ENCODE peak calls at places on chromosomes 12 and 14, in five cellular contexts. One of them, this sample, is unnamed.
A peak's percentile ranks its signal among the peaks of the same experiment; 100 is the strongest.

GRCh38 chr14:89248430-89249295 is 168.4 kb downstream of the FOXN3 start:
- DNase-seq in DND-41: no peak
- DNase-seq in A549: no peak
- DNase-seq in lung: no peak
- DNase-seq in left ventricle myocardium inferior: no peak
- DNase-seq in this sample: no peak

GRCh38 chr14:77099425-77100167 is 1.5 kb downstream of the CIPC start:
- DNase-seq in DND-41: no peak
- DNase-seq in A549: no peak
- DNase-seq in lung: no peak
- DNase-seq in left ventricle myocardium inferior: no peak
- DNase-seq in this sample: no peak

GRCh38 chr12:28192145-28192544 is 1.9 kb downstream of the CCDC91 start:
- DNase-seq in DND-41: no peak
- DNase-seq in A549: no peak
- DNase-seq in lung: no peak
- DNase-seq in left ventricle myocardium inferior: no peak
- DNase-seq in this sample: no peak

GRCh38 chr14:53956427-53957201 is at the start of gene BMP4:
- DNase-seq in DND-41: no peak
- DNase-seq in A549: no peak
- DNase-seq in lung: peak; percentile 83
- DNase-seq in left ventricle myocardium inferior: peak; percentile 89
- DNase-seq in this sample: peak; percentile 59

GRCh38 chr12:52901715-52902541 is 2.9 kb downstream of the KRT8 start:
- DNase-seq in DND-41: no peak
- DNase-seq in A549: no peak
- DNase-seq in lung: no peak
- DNase-seq in left ventricle myocardium inferior: no peak
- DNase-seq in this sample: no peak

GRCh38 chr14:55893695-55894094 is 224.5 kb upstream of the PELI2 start:
- DNase-seq in DND-41: no peak
- DNase-seq in A549: no peak
- DNase-seq in lung: no peak
- DNase-seq in left ventricle myocardium inferior: no peak
- DNase-seq in this sample: no peak

GRCh38 chr12:114681149-114681849 is 2.7 kb downstream of the TBX3 start:
- DNase-seq in DND-41: no peak
- DNase-seq in A549: no peak
- DNase-seq in lung: no peak
- DNase-seq in left ventricle myocardium inferior: no peak
- DNase-seq in this sample: no peak

GRCh38 chr12:105741786-105742566 is 396.8 kb downstream of the NUAK1 start:
- DNase-seq in DND-41: no peak
- DNase-seq in A549: no peak
- DNase-seq in lung: no peak
- DNase-seq in left ventricle myocardium inferior: peak; percentile 16
- DNase-seq in this sample: no peak

GRCh38 chr12:46342562-46343033 is 30.0 kb downstream of the SLC38A2 start:
- DNase-seq in DND-41: peak; percentile 22
- DNase-seq in A549: no peak
- DNase-seq in lung: no peak
- DNase-seq in left ventricle myocardium inferior: no peak
- DNase-seq in this sample: peak; percentile 52

GRCh38 chr14:73460691-73461127 is 2.4 kb upstream of the NUMB start:
- DNase-seq in DND-41: no peak
- DNase-seq in A549: no peak
- DNase-seq in lung: peak; percentile 27
- DNase-seq in left ventricle myocardium inferior: no peak
- DNase-seq in this sample: no peak

GRCh38 chr14:25508845-25509244 is 458.9 kb upstream of the STXBP6 start:
- DNase-seq in DND-41: no peak
- DNase-seq in A549: no peak
- DNase-seq in lung: no peak
- DNase-seq in left ventricle myocardium inferior: no peak
- DNase-seq in this sample: no peak

GRCh38 chr12:16588812-16589211 is 17.1 kb downstream of the LMO3 start:
- DNase-seq in DND-41: no peak
- DNase-seq in A549: no peak
- DNase-seq in lung: no peak
- DNase-seq in left ventricle myocardium inferior: no peak
- DNase-seq in this sample: no peak

GRCh38 chr12:97026901-97027300 is 119.8 kb downstream of the NEDD1 start:
- DNase-seq in DND-41: no peak
- DNase-seq in A549: no peak
- DNase-seq in lung: no peak
- DNase-seq in left ventricle myocardium inferior: no peak
- DNase-seq in this sample: no peak

GRCh38 chr14:35121026-35121886 is 534 bp downstream of the PPP2R3C start:
- DNase-seq in DND-41: peak; percentile 37
- DNase-seq in A549: peak; percentile 93
- DNase-seq in lung: no peak
- DNase-seq in left ventricle myocardium inferior: peak; percentile 17
- DNase-seq in this sample: peak; percentile 17

GRCh38 chr14:42732005-42732404 is 1125.3 kb downstream of the LRFN5 start:
- DNase-seq in DND-41: no peak
- DNase-seq in A549: no peak
- DNase-seq in lung: no peak
- DNase-seq in left ventricle myocardium inferior: no peak
- DNase-seq in this sample: no peak
- H3K27ac ChIP-seq in DND-41: no peak overlapping the region
- H3K27ac ChIP-seq in A549: no peak overlapping the region
- H3K27ac ChIP-seq in lung: no peak overlapping the region
- H3K27ac ChIP-seq in left ventricle myocardium inferior: no peak overlapping the region
- H3K27ac ChIP-seq in this sample: no peak overlapping the region

GRCh38 chr14:105168979-105169507 is 467 bp upstream of the JAG2 start:
- DNase-seq in DND-41: no peak
- DNase-seq in A549: peak; percentile 67
- DNase-seq in lung: no peak
- DNase-seq in left ventricle myocardium inferior: no peak
- DNase-seq in this sample: peak; percentile 37

GRCh38 chr14:105171004-105171673 is 2.6 kb upstream of the JAG2 start:
- DNase-seq in DND-41: no peak
- DNase-seq in A549: no peak
- DNase-seq in lung: no peak
- DNase-seq in left ventricle myocardium inferior: no peak
- DNase-seq in this sample: peak; percentile 61

GRCh38 chr14:105168093-105168420 is 519 bp downstream of the JAG2 start:
- DNase-seq in DND-41: no peak
- DNase-seq in A549: no peak
- DNase-seq in lung: no peak
- DNase-seq in left ventricle myocardium inferior: no peak
- DNase-seq in this sample: no peak

GRCh38 chr14:105168496-105168978 is at the start of gene JAG2:
- DNase-seq in DND-41: no peak
- DNase-seq in A549: peak; percentile 69
- DNase-seq in lung: peak; percentile 55
- DNase-seq in left ventricle myocardium inferior: peak; percentile 67
- DNase-seq in this sample: peak; percentile 64

DNA sequence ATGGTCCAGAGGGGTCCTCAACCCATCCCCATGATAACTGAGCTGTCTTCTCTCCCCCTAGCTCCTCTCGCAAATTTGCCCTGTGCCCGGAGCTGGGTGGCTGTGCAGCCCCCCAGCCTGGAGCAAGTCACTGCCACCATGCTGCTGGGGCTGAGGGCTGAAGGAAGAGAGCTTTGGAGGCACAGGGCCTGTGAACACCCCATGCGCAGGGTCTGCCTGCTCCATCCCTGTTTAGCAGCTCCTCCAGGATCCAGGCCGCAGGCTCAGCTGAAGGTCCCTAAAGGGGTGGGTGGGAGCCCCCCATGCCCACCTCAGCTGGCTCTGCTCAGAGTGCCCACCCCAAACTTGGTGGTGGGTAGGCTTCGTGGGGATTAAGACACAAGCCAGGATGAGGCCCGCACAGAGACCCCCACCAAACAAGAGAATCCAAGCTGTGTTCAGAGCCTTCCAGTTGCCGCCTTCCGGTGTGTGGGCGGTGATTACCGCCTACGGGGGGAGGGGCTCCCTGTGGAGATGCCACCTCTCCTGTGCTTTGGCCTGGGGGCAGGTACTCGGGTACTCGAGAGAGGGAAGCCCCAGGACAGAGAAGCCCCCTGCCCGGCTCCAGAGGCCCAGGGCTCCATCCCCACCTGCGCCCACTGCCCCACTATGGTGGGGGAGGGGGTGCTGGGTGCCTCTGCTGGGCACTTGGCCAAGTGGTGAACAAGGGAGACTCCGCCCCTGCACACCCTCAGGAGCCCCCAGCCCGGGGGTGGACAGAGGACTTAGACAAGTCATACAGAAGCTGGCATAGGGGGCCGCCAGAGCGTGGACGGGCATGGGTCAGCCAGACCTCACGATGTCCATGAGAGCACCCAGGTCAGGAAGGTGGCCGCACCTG is 1.4 kb upstream of the JAG2 start:
- DNase-seq in DND-41: no peak
- DNase-seq in A549: no peak
- DNase-seq in lung: no peak
- DNase-seq in left ventricle myocardium inferior: no peak
- DNase-seq in this sample: no peak
- H3K4me1 ChIP-seq in DND-41: peaks cover 11% of the 10 kb centered on the region
- H3K4me1 ChIP-seq in A549: peaks cover 30% of the 10 kb centered on the region
- H3K4me1 ChIP-seq in lung: peaks cover 3% of the 10 kb centered on the region
- H3K4me1 ChIP-seq in left ventricle myocardium inferior: peaks cover 54% of the 10 kb centered on the region
- H3K4me1 ChIP-seq in this sample: peaks cover 13% of the 10 kb centered on the region

DNA sequence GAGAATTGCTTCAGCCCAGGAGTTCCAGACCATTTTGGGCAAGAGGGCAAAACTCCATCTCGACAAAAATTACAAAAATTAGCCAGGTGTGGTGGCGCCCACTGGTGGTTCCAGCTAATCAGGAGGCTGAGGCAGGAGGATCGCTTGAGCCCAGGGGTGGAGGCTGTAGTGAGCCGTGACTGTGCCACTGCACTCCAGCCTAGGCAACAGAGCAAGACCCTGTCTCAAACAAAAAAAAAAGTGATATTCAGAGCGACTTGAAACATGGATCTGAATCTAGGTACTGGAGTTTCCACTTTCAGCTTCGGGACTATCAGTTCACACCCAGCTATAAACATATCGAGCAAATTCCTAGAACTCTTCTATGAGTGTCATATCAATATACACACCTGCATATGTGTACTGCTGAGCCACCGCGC is 16.3 kb upstream of the RNF34 start:
- DNase-seq in DND-41: no peak
- DNase-seq in A549: no peak
- DNase-seq in lung: no peak
- DNase-seq in left ventricle myocardium inferior: no peak
- DNase-seq in this sample: no peak
- TF ChIP-seq CTCF in DND-41: peak; percentile 33
- TF ChIP-seq CTCF in A549: peak; percentile 26
- TF ChIP-seq CTCF in lung: no peak
- TF ChIP-seq CTCF in left ventricle myocardium inferior: no peak
- TF ChIP-seq CTCF in this sample: no peak

DNA sequence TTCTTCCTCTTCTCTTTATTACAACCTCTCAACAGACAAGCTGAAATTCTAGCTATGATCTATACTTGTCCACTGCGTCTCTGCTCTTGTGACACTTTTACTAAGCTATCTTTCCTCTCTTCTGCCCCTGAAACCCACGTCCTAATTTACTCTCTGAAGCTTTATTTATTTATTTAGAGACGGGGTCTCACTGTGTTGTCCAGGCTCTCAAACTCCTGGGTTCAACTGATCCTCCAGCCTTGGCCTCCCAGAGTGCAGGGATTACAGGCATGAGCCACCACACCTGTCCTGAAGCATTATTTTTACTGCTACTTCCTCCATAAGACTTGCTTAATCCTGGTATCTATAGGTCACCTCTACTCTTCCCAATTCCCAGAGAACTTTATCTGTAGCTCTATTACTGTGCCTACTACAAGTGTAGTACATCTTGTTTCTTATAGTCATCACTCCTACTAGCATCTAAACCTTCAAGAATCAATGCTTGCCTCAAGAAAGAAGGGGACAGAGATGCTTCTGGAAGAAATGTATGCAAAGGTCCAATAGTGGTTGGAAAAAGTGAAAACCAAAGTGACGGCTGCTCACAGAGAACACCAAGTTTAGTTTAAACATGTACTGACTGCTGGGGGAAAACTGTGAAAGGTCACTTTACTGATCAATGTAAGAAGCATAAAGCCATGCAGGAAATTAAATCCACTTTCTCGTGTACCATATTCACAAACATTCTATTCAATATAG is 61.3 kb downstream of the MED13L start:
- DNase-seq in DND-41: no peak
- DNase-seq in A549: no peak
- DNase-seq in lung: no peak
- DNase-seq in left ventricle myocardium inferior: no peak
- DNase-seq in this sample: no peak
- H3K27ac ChIP-seq in DND-41: no peak overlapping the region
- H3K27ac ChIP-seq in A549: no peak overlapping the region
- H3K27ac ChIP-seq in lung: no peak overlapping the region
- H3K27ac ChIP-seq in left ventricle myocardium inferior: no peak overlapping the region
- H3K27ac ChIP-seq in this sample: no peak overlapping the region